ENCODE peak calls at places on chromosomes 4 and X, in eight cellular contexts. One of them, this sample, is unnamed.
A peak's percentile ranks its signal among the peaks of the same experiment; 100 is the strongest.

GRCh38 chrX:43861750-43862149 is 20.5 kb downstream of the MAOB start:
- DNase-seq in tibial nerve: no peak
- DNase-seq in A549: peak; percentile 32
- DNase-seq in cardiac muscle cell: no peak
- DNase-seq in Panc1: no peak
- DNase-seq in foreskin fibroblast: no peak
- DNase-seq in BJ: no peak
- DNase-seq in GM12878: no peak
- DNase-seq in this sample: no peak

GRCh38 chr4:128516568-128516967 is 229.0 kb upstream of the PGRMC2 start:
- DNase-seq in tibial nerve: no peak
- DNase-seq in A549: no peak
- DNase-seq in cardiac muscle cell: no peak
- DNase-seq in Panc1: no peak
- DNase-seq in foreskin fibroblast: peak; percentile 68
- DNase-seq in BJ: peak; percentile 89
- DNase-seq in GM12878: peak; percentile 39
- DNase-seq in this sample: peak; percentile 40

GRCh38 chrX:73913580-73913979 is 350.6 kb downstream of the CHIC1 start:
- DNase-seq in tibial nerve: no peak
- DNase-seq in A549: no peak
- DNase-seq in cardiac muscle cell: no peak
- DNase-seq in Panc1: no peak
- DNase-seq in foreskin fibroblast: no peak
- DNase-seq in BJ: no peak
- DNase-seq in GM12878: no peak
- DNase-seq in this sample: peak; percentile 68

GRCh38 chrX:41512394-41512793 is 65.3 kb downstream of the NYX start:
- DNase-seq in tibial nerve: no peak
- DNase-seq in A549: no peak
- DNase-seq in cardiac muscle cell: no peak
- DNase-seq in Panc1: no peak
- DNase-seq in foreskin fibroblast: no peak
- DNase-seq in BJ: no peak
- DNase-seq in GM12878: peak; percentile 49
- DNase-seq in this sample: no peak

GRCh38 chr4:128542047-128542446 is 254.4 kb upstream of the PGRMC2 start:
- DNase-seq in tibial nerve: no peak
- DNase-seq in A549: no peak
- DNase-seq in cardiac muscle cell: no peak
- DNase-seq in Panc1: no peak
- DNase-seq in foreskin fibroblast: no peak
- DNase-seq in BJ: no peak
- DNase-seq in GM12878: no peak
- DNase-seq in this sample: no peak

GRCh38 chr4:175833574-175834350 is 21.7 kb upstream of the GPM6A start:
- DNase-seq in tibial nerve: no peak
- DNase-seq in A549: no peak
- DNase-seq in cardiac muscle cell: no peak
- DNase-seq in Panc1: no peak
- DNase-seq in foreskin fibroblast: no peak
- DNase-seq in BJ: no peak
- DNase-seq in GM12878: no peak
- DNase-seq in this sample: no peak

GRCh38 chrX:153814591-153815315 is 15.6 kb downstream of the PDZD4 start:
- DNase-seq in tibial nerve: no peak
- DNase-seq in A549: no peak
- DNase-seq in cardiac muscle cell: no peak
- DNase-seq in Panc1: no peak
- DNase-seq in foreskin fibroblast: no peak
- DNase-seq in BJ: no peak
- DNase-seq in GM12878: no peak
- DNase-seq in this sample: no peak

GRCh38 chr4:24924309-24924781 is 11.5 kb upstream of the CCDC149 start:
- DNase-seq in tibial nerve: no peak
- DNase-seq in A549: no peak
- DNase-seq in cardiac muscle cell: no peak
- DNase-seq in Panc1: no peak
- DNase-seq in foreskin fibroblast: peak; percentile 96
- DNase-seq in BJ: peak; percentile 96
- DNase-seq in GM12878: no peak
- DNase-seq in this sample: peak; percentile 92

GRCh38 chr4:165737309-165737972 is 135.6 kb upstream of the TLL1 start:
- DNase-seq in tibial nerve: no peak
- DNase-seq in A549: no peak
- DNase-seq in cardiac muscle cell: no peak
- DNase-seq in Panc1: no peak
- DNase-seq in foreskin fibroblast: no peak
- DNase-seq in BJ: no peak
- DNase-seq in GM12878: no peak
- DNase-seq in this sample: no peak

GRCh38 chr4:166091914-166092510 is 219.0 kb downstream of the TLL1 start:
- DNase-seq in tibial nerve: no peak
- DNase-seq in A549: peak; percentile 24
- DNase-seq in cardiac muscle cell: peak; percentile 58
- DNase-seq in Panc1: peak; percentile 13
- DNase-seq in foreskin fibroblast: peak; percentile 7
- DNase-seq in BJ: no peak
- DNase-seq in GM12878: no peak
- DNase-seq in this sample: peak; percentile 73

GRCh38 chrX:4560192-4560591 is 846.7 kb upstream of the PRKX start:
- DNase-seq in tibial nerve: no peak
- DNase-seq in A549: no peak
- DNase-seq in cardiac muscle cell: no peak
- DNase-seq in Panc1: no peak
- DNase-seq in foreskin fibroblast: no peak
- DNase-seq in BJ: no peak
- DNase-seq in GM12878: no peak
- DNase-seq in this sample: no peak

GRCh38 chr4:151431728-151432127 is 22.8 kb downstream of the FHIP1A start:
- DNase-seq in tibial nerve: no peak
- DNase-seq in A549: no peak
- DNase-seq in cardiac muscle cell: no peak
- DNase-seq in Panc1: no peak
- DNase-seq in foreskin fibroblast: no peak
- DNase-seq in BJ: no peak
- DNase-seq in GM12878: no peak
- DNase-seq in this sample: no peak

GRCh38 chr4:69589884-69590283 is 49.6 kb downstream of the UGT2A2 start:
- DNase-seq in tibial nerve: no peak
- DNase-seq in A549: no peak
- DNase-seq in cardiac muscle cell: no peak
- DNase-seq in Panc1: no peak
- DNase-seq in foreskin fibroblast: no peak
- DNase-seq in BJ: no peak
- DNase-seq in GM12878: no peak
- DNase-seq in this sample: no peak

DNA sequence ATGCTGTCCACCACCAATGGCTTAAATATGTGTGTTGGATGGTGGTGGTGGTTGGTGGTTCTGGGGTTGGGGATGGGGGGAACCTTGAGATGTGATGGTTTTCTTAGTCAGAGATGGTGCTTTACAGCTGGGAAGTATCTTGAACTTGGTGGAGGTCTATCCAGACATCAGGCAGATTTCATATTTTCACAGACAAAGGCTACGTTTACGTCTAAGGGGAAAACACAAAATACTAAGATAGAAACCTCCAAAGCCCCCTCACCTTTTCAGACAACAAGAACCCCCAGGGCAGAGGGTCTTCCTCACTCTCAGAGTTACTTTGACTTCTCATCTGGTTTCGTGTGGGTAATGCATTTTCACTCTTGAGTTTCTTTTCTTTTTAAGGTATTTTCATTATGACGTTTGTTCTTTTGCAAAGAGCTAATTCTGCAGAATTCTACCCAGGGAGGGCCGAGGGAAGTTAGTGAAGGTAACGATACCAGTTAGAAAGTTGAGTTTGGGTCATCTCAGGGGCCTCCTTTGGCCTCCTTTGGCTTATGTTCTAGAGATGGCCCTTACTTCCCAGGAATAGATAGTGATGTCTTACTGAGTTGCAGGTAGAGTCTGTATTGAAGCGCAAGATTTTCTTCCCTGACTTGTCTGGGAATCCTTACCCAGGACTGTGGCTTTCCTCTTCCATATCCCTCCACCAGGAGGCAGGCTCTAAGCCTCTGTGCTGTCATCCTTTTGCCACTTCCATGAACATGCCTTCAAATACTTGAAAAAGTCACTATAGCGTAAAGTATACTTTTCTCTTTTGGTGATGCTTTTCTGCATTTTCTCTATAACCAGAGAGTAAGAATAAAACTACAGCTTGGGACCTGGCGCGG is 31.9 kb downstream of the RHOH start:
- DNase-seq in tibial nerve: no peak
- DNase-seq in A549: peak; percentile 38
- DNase-seq in cardiac muscle cell: no peak
- DNase-seq in Panc1: no peak
- DNase-seq in foreskin fibroblast: no peak
- DNase-seq in BJ: no peak
- DNase-seq in GM12878: peak; percentile 77
- DNase-seq in this sample: peak; percentile 15
- TF ChIP-seq CTCF in tibial nerve: no peak
- TF ChIP-seq CTCF in A549: peak; percentile 19
- TF ChIP-seq CTCF in cardiac muscle cell: peak; percentile 34
- TF ChIP-seq CTCF in Panc1: peak; percentile 37
- TF ChIP-seq CTCF in foreskin fibroblast: peak; percentile 31
- TF ChIP-seq CTCF in BJ: peak; percentile 27
- TF ChIP-seq CTCF in GM12878: peak; percentile 28
- TF ChIP-seq CTCF in this sample: peak; percentile 36

GRCh38 chr4:82043809-82044137 is 330.0 kb downstream of the HNRNPD start:
- DNase-seq in tibial nerve: no peak
- DNase-seq in A549: no peak
- DNase-seq in cardiac muscle cell: no peak
- DNase-seq in Panc1: no peak
- DNase-seq in foreskin fibroblast: no peak
- DNase-seq in BJ: no peak
- DNase-seq in GM12878: no peak
- DNase-seq in this sample: no peak
- H3K4me3 ChIP-seq in tibial nerve: peak overlapping the region; percentile 38
- H3K4me3 ChIP-seq in A549: peak overlapping the region; percentile 31
- H3K4me3 ChIP-seq in cardiac muscle cell: peak overlapping the region; percentile 49
- H3K4me3 ChIP-seq in Panc1: no peak overlapping the region
- H3K4me3 ChIP-seq in foreskin fibroblast: no peak overlapping the region
- H3K4me3 ChIP-seq in BJ: no peak overlapping the region
- H3K4me3 ChIP-seq in GM12878: no peak overlapping the region
- H3K4me3 ChIP-seq in this sample: no peak overlapping the region

GRCh38 chr4:8880851-8881250 is 9.2 kb upstream of the HMX1 start:
- DNase-seq in tibial nerve: no peak
- DNase-seq in A549: no peak
- DNase-seq in cardiac muscle cell: no peak
- DNase-seq in Panc1: no peak
- DNase-seq in foreskin fibroblast: no peak
- DNase-seq in BJ: no peak
- DNase-seq in GM12878: no peak
- DNase-seq in this sample: no peak
- TF ChIP-seq CTCF in tibial nerve: no peak
- TF ChIP-seq CTCF in A549: no peak
- TF ChIP-seq CTCF in cardiac muscle cell: no peak
- TF ChIP-seq CTCF in Panc1: no peak
- TF ChIP-seq CTCF in foreskin fibroblast: no peak
- TF ChIP-seq CTCF in BJ: no peak
- TF ChIP-seq CTCF in GM12878: no peak
- TF ChIP-seq CTCF in this sample: no peak

GRCh38 chr4:57110635-57111546 is 706 bp upstream of the IGFBP7 start:
- DNase-seq in tibial nerve: peak; percentile 28
- DNase-seq in A549: no peak
- DNase-seq in cardiac muscle cell: peak; percentile 33
- DNase-seq in Panc1: no peak
- DNase-seq in foreskin fibroblast: peak; percentile 49
- DNase-seq in BJ: peak; percentile 26
- DNase-seq in GM12878: no peak
- DNase-seq in this sample: peak; percentile 74
- H3K4me3 ChIP-seq in tibial nerve: peak overlapping the region; percentile 86
- H3K4me3 ChIP-seq in A549: peak overlapping the region; percentile 86
- H3K4me3 ChIP-seq in cardiac muscle cell: peak overlapping the region; percentile 45
- H3K4me3 ChIP-seq in Panc1: peak overlapping the region; percentile 27
- H3K4me3 ChIP-seq in foreskin fibroblast: peak overlapping the region; percentile 77
- H3K4me3 ChIP-seq in BJ: peak overlapping the region; percentile 55
- H3K4me3 ChIP-seq in GM12878: peak overlapping the region; percentile 1
- H3K4me3 ChIP-seq in this sample: peak overlapping the region; percentile 65

GRCh38 chrX:94662665-94663064 is 988.7 kb downstream of the FAM133A start:
- DNase-seq in tibial nerve: no peak
- DNase-seq in A549: no peak
- DNase-seq in cardiac muscle cell: peak; percentile 48
- DNase-seq in Panc1: no peak
- DNase-seq in foreskin fibroblast: no peak
- DNase-seq in BJ: no peak
- DNase-seq in GM12878: no peak
- DNase-seq in this sample: no peak
- TF ChIP-seq CTCF in tibial nerve: no peak
- TF ChIP-seq CTCF in A549: no peak
- TF ChIP-seq CTCF in cardiac muscle cell: no peak
- TF ChIP-seq CTCF in Panc1: no peak
- TF ChIP-seq CTCF in foreskin fibroblast: no peak
- TF ChIP-seq CTCF in BJ: no peak
- TF ChIP-seq CTCF in GM12878: no peak
- TF ChIP-seq CTCF in this sample: no peak

DNA sequence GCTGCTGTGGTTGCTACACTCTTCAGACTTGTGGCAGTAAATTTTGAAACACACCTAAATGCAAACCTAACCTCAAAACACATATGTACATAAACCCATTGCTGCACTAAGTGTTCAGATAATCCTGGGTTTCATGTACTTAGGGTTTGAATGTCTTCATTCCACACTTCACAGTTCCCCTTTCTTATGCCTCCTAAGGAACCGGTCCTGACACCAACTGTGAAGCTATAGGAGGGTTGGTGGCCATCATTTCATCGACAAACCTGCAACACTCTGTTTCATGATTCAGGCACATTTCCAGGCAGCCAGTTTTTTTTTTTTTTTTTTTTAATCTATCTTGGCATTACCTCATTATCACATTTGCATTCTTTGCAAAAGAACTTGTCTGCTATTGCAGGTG is 3.2 kb downstream of the STOX2 start:
- DNase-seq in tibial nerve: no peak
- DNase-seq in A549: no peak
- DNase-seq in cardiac muscle cell: no peak
- DNase-seq in Panc1: no peak
- DNase-seq in foreskin fibroblast: no peak
- DNase-seq in BJ: no peak
- DNase-seq in GM12878: no peak
- DNase-seq in this sample: no peak
- H3K4me3 ChIP-seq in tibial nerve: no peak overlapping the region
- H3K4me3 ChIP-seq in A549: no peak overlapping the region
- H3K4me3 ChIP-seq in cardiac muscle cell: peak overlapping the region; percentile 64
- H3K4me3 ChIP-seq in Panc1: no peak overlapping the region
- H3K4me3 ChIP-seq in foreskin fibroblast: no peak overlapping the region
- H3K4me3 ChIP-seq in BJ: no peak overlapping the region
- H3K4me3 ChIP-seq in GM12878: no peak overlapping the region
- H3K4me3 ChIP-seq in this sample: no peak overlapping the region